ENCODE peak calls at places on chromosomes 12 and 14, in five cellular contexts. X is stimulated activated CD4-positive, alpha-beta T cell treated with anti-CD3 and anti-CD28 coated beads, Interleukin-2, amount 100 ng/mL, for 48 hours; L is EL; W is COR-L47; S is AG09309. A is an unnamed sample.

GRCh38 chr12:53869500-53869899 is 69.1 kb upstream of the HOXC13 start:
- DNase-seq in X (no peak), L (no peak), W (no peak), S (no peak), A (no peak)

GRCh38 chr14:80536456-80536855 is 325.2 kb upstream of the DIO2 start:
- DNase-seq in X (no peak), L (no peak), W (no peak), S (no peak), A (no peak)

GRCh38 chr14:75205586-75205985 is 29.2 kb upstream of the TMED10 start:
- DNase-seq in X (no peak), L (peak; percentile 72), W (no peak), S (no peak), A (peak; percentile 50)

GRCh38 chr12:11652351-11653040 is 3.0 kb downstream of the ETV6 start:
- DNase-seq in X (no peak), L (peak; percentile 62), W (no peak), S (no peak), A (no peak)

GRCh38 chr14:91369628-91370445 is 47.8 kb downstream of the CCDC88C start:
- DNase-seq in X (no peak), L (no peak), W (no peak), S (no peak), A (no peak)

GRCh38 chr12:100716658-100716948 is 78.0 kb upstream of the ANO4 start:
- DNase-seq in X (no peak), L (no peak), W (no peak), S (no peak), A (no peak)

GRCh38 chr12:121466800-121467637 is 67.1 kb downstream of the RNF34 start:
- DNase-seq in X (peak; percentile 81), L (peak; percentile 92), W (peak; percentile 86), S (peak; percentile 23), A (peak; percentile 87)

GRCh38 chr12:14561677-14562076 is 6.0 kb downstream of the PLBD1 start:
- DNase-seq in X (no peak), L (no peak), W (no peak), S (no peak), A (no peak)

GRCh38 chr14:51357250-51357649 is 117.2 kb downstream of the TMX1 start:
- DNase-seq in X (no peak), L (no peak), W (peak; percentile 74), S (peak; percentile 28), A (no peak)

GRCh38 chr12:51369581-51369980 is 21.6 kb downstream of the GALNT6 start:
- DNase-seq in X (no peak), L (no peak), W (no peak), S (no peak), A (no peak)

GRCh38 chr12:49783917-49784676 is 42.7 kb downstream of the TMBIM6 start:
- DNase-seq in X (no peak), L (peak; percentile 70), W (no peak), S (peak; percentile 70), A (no peak)

GRCh38 chr12:52395761-52396434 is 10.2 kb downstream of the KRT82 start:
- DNase-seq in X (no peak), L (peak; percentile 43), W (peak; percentile 25), S (no peak), A (no peak)

GRCh38 chr14:69260246-69260978 is 454 bp downstream of the GALNT16 start:
- DNase-seq in X (no peak), L (peak; percentile 38), W (peak; percentile 46), S (no peak), A (peak; percentile 55)

GRCh38 chr14:94880805-94881204 is 110.9 kb upstream of the GSC start:
- DNase-seq in X (no peak), L (no peak), W (no peak), S (no peak), A (no peak)

GRCh38 chr12:106137456-106138278 is 1.1 kb downstream of the NUAK1 start:
- DNase-seq in X (no peak), L (peak; percentile 31), W (no peak), S (no peak), A (no peak)

GRCh38 chr12:51869490-51869865 is 18.4 kb upstream of the ANKRD33 start:
- DNase-seq in X (no peak), L (no peak), W (no peak), S (no peak), A (no peak)

GRCh38 chr14:98144964-98145363 is 1127.0 kb downstream of the BCL11B start:
- DNase-seq in X (no peak), L (no peak), W (no peak), S (no peak), A (no peak)

GRCh38 chr12:120687570-120688289 is 781 bp downstream of the MLEC start:
- DNase-seq in X (peak; percentile 31), L (peak; percentile 34), W (no peak), S (no peak), A (no peak)

GRCh38 chr12:93884794-93885460 is 207.8 kb downstream of the CRADD start:
- DNase-seq in X (no peak), L (peak; percentile 45), W (no peak), S (no peak), A (no peak)

GRCh38 chr14:73293782-73294781 is 56.8 kb downstream of the PAPLN start:
- DNase-seq in X (no peak), L (no peak), W (no peak), S (no peak), A (no peak)

GRCh38 chr12:130155416-130156073 is 6.7 kb upstream of the FZD10 start:
- DNase-seq in X (no peak), L (no peak), W (no peak), S (no peak), A (no peak)

GRCh38 chr14:84128025-84128424 is 1401.9 kb upstream of the FLRT2 start:
- DNase-seq in X (no peak), L (no peak), W (no peak), S (no peak), A (no peak)

GRCh38 chr14:51449666-51450061 is 202.0 kb upstream of the FRMD6 start:
- DNase-seq in X (no peak), L (no peak), W (no peak), S (no peak), A (no peak)

GRCh38 chr14:99127651-99128167 is 144.3 kb downstream of the BCL11B start:
- DNase-seq in X (no peak), L (no peak), W (no peak), S (no peak), A (no peak)

GRCh38 chr14:96204151-96205058 is at the start of gene BDKRB2:
- DNase-seq in X (no peak), L (peak; percentile 90), W (peak; percentile 94), S (peak; percentile 49), A (peak; percentile 94)

GRCh38 chr12:102728506-102729242 is 188.4 kb downstream of the PAH start:
- DNase-seq in X (peak; percentile 1), L (no peak), W (no peak), S (no peak), A (no peak)

GRCh38 chr12:851343-851742 is 98.2 kb downstream of the RAD52 start:
- DNase-seq in X (no peak), L (peak; percentile 20), W (no peak), S (no peak), A (no peak)

GRCh38 chr12:14283489-14284144 is 81.9 kb upstream of the ATF7IP start:
- DNase-seq in X (no peak), L (no peak), W (no peak), S (no peak), A (no peak)

GRCh38 chr12:109273354-109273753 is 35.7 kb downstream of the FOXN4 start:
- DNase-seq in X (no peak), L (no peak), W (peak; percentile 59), S (no peak), A (no peak)

GRCh38 chr12:114738460-114739184 is 54.6 kb upstream of the TBX3 start:
- DNase-seq in X (no peak), L (no peak), W (no peak), S (no peak), A (no peak)

GRCh38 chr12:107091381-107091780 is 2.0 kb downstream of the CRY1 start:
- DNase-seq in X (no peak), L (peak; percentile 80), W (peak; percentile 61), S (no peak), A (no peak)

GRCh38 chr14:62084020-62084419 is 321.8 kb downstream of the SNAPC1 start:
- DNase-seq in X (no peak), L (no peak), W (no peak), S (no peak), A (no peak)

GRCh38 chr14:58912799-58913432 is 275.2 kb downstream of the DACT1 start:
- DNase-seq in X (no peak), L (no peak), W (no peak), S (no peak), A (no peak)

GRCh38 chr12:229441-230191 is 15.7 kb upstream of the SLC6A12 start:
- DNase-seq in X (no peak), L (no peak), W (no peak), S (no peak), A (no peak)

GRCh38 chr14:89625208-89625987 is 208.4 kb upstream of the FOXN3 start:
- DNase-seq in X (no peak), L (no peak), W (peak; percentile 81), S (no peak), A (no peak)